ENCODE peak calls at places on chromosomes 6 and 20, in seven cellular contexts. R is K562, B is SK-N-SH, A is HepG2, Q is H1, S is GM12878, J is HCT116. F is an unnamed sample.
A peak's percentile ranks its signal among the peaks of the same experiment; 100 is the strongest.

GRCh38 chr6:37684801-37685200 is 12.9 kb downstream of the MDGA1 start:
- DNase-seq in R (no peak), Q (no peak), S (no peak), B (no peak), J (no peak), A (no peak), F (no peak)

GRCh38 chr6:43172127-43173007 is 1.3 kb downstream of the SRF start:
- DNase-seq in B (peak; percentile 74), Q (no peak), J (no peak), R (peak; percentile 68), S (no peak), A (peak; percentile 29), F (peak; percentile 43)

GRCh38 chr6:140003217-140003616 is 628.8 kb upstream of the CITED2 start:
- DNase-seq in J (no peak), B (no peak), Q (no peak), A (no peak), R (no peak), S (no peak), F (no peak)

GRCh38 chr6:46357591-46357990 is 133.7 kb downstream of the RCAN2 start:
- DNase-seq in S (no peak), R (no peak), J (no peak), A (no peak), B (no peak), Q (no peak), F (no peak)

GRCh38 chr6:116400376-116400775 is 29.6 kb downstream of the DSE start:
- DNase-seq in J (no peak), B (no peak), S (no peak), A (no peak), R (no peak), Q (no peak), F (no peak)

GRCh38 chr6:105835373-105835772 is 250.8 kb upstream of the PRDM1 start:
- DNase-seq in R (peak; percentile 79), Q (peak; percentile 56), B (no peak), S (no peak), J (peak; percentile 21), A (peak; percentile 31), F (no peak)

GRCh38 chr20:44688053-44688625 is 27.0 kb upstream of the CCN5 start:
- DNase-seq in R (no peak), B (no peak), Q (no peak), J (no peak), S (no peak), A (no peak), F (no peak)

GRCh38 chr6:10434235-10434634 is 19.4 kb upstream of the TFAP2A start:
- DNase-seq in S (no peak), A (no peak), Q (no peak), B (no peak), J (no peak), R (no peak), F (no peak)

GRCh38 chr6:17439243-17439993 is 46.0 kb downstream of the CAP2 start:
- DNase-seq in B (no peak), R (no peak), Q (no peak), A (no peak), J (no peak), S (no peak), F (no peak)

GRCh38 chr20:62642666-62643520 is 590 bp downstream of the SLCO4A1 start:
- DNase-seq in B (peak; percentile 64), R (peak; percentile 66), S (no peak), J (no peak), Q (no peak), A (no peak), F (peak; percentile 67)

GRCh38 chr6:42777126-42777822 is 4.6 kb upstream of the BICRAL start:
- DNase-seq in B (no peak), S (peak; percentile 83), J (no peak), Q (no peak), R (no peak), A (peak; percentile 53), F (no peak)

GRCh38 chr20:35901678-35902544 is 52.4 kb downstream of the SCAND1 start:
- DNase-seq in A (peak; percentile 33), R (peak; percentile 85), Q (no peak), J (peak; percentile 23), S (no peak), B (no peak), F (no peak)

GRCh38 chr6:3318226-3318625 is 59.5 kb downstream of the PSMG4 start:
- DNase-seq in Q (no peak), R (no peak), B (no peak), S (no peak), J (no peak), A (no peak), F (no peak)

GRCh38 chr6:24766685-24767462 is 7.9 kb upstream of the GMNN start:
- DNase-seq in A (no peak), S (no peak), R (no peak), B (peak; percentile 36), J (no peak), Q (no peak), F (peak; percentile 46)

GRCh38 chr20:37986873-37987601 is 46.2 kb downstream of the TTI1 start:
- DNase-seq in B (peak; percentile 79), R (no peak), Q (no peak), S (no peak), J (no peak), A (peak; percentile 80), F (no peak)

GRCh38 chr20:37988555-37988954 is 44.7 kb downstream of the TTI1 start:
- DNase-seq in R (no peak), A (no peak), S (no peak), Q (no peak), B (no peak), J (no peak), F (no peak)

GRCh38 chr20:37986063-37986858 is 47.0 kb downstream of the TTI1 start:
- DNase-seq in A (no peak), R (no peak), J (no peak), B (no peak), S (no peak), Q (no peak), F (no peak)

GRCh38 chr20:37989601-37990001 is 43.7 kb downstream of the TTI1 start:
- DNase-seq in B (no peak), R (no peak), S (no peak), A (no peak), J (no peak), Q (no peak), F (no peak)

DNA sequence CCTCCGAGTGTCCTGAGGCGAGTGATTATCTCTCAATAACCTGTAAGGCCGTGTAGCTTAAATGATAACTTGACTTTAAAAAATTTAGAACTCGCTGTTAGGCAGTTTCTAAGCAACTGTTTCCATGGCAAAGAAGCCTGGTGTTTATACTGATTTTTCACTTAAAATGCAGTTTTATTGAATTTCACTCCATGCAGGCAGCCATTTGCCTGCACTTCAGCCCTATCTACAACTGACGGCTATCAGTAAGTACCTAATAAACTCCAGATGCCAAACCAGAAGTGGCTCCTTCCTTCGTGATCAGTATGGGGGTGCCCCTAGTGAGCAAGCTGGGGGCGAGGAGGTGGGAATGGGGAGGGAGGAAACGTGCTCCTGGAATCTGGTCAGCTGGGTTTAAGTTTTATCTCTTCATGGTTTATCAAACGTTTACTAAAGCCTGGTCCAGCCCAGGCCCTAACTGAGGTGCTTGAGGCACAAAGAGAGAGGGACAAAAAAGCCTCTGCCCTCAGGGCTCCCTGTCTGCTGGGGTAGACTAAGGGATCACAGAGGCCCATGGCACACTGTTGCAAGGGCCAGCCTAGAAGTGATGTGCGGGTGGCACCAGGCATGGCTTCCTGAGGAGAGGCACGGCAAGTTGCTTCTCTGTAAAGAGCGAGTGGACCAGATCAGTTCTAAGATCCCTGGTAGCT is 45.5 kb downstream of the TTI1 start:
- DNase-seq in Q (no peak), S (no peak), J (no peak), A (no peak), B (peak; percentile 76), R (peak; percentile 39), F (no peak)
- TF ChIP-seq JUND in Q (no peak), S (no peak), J (no peak), A (no peak), B (no peak), R (no peak), F (no peak)

GRCh38 chr6:167056370-167056769 is 57.2 kb downstream of the CEP43 start:
- DNase-seq in B (no peak), R (no peak), S (peak; percentile 76), J (no peak), Q (no peak), A (no peak), F (no peak)

GRCh38 chr6:167054987-167055386 is 55.8 kb downstream of the CEP43 start:
- DNase-seq in Q (no peak), A (no peak), S (no peak), R (no peak), B (no peak), J (no peak), F (no peak)

DNA sequence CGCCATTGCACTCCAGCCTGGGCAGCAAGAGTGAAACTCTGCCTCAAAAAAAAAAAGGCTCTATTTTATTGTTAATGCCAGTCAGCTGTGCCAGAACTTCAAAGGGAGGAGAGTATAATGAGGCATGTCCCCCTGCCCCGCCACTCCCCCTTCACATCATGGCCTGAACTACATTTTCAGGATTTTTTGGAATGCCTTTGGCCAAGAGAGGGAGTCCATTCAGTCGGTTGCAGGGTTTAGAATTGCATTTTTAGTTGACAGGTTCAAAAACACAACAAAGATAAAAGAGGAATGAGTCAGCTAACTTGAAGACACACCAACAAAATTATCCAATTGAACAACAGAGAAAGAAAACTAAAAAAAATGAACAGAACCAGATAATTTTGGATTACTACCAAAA is 59.1 kb downstream of the CEP43 start:
- DNase-seq in Q (no peak), S (no peak), B (no peak), R (no peak), J (no peak), A (no peak), F (no peak)
- TF ChIP-seq JUND in Q (no peak), S (no peak), B (no peak), R (no peak), J (no peak), A (no peak), F (no peak)

GRCh38 chr6:143408787-143409162 is 41.7 kb downstream of the ADAT2 start:
- DNase-seq in S (no peak), R (no peak), B (no peak), J (no peak), Q (no peak), A (peak; percentile 24), F (no peak)

GRCh38 chr6:143419526-143419925 is 31.0 kb downstream of the ADAT2 start:
- DNase-seq in R (no peak), Q (no peak), J (no peak), S (no peak), B (no peak), A (no peak), F (no peak)

GRCh38 chr6:143410859-143411270 is 39.6 kb downstream of the ADAT2 start:
- DNase-seq in B (no peak), A (peak; percentile 95), J (no peak), R (no peak), S (no peak), Q (no peak), F (peak; percentile 27)

GRCh38 chr6:143414769-143415168 is 35.7 kb downstream of the ADAT2 start:
- DNase-seq in B (no peak), R (no peak), Q (no peak), S (no peak), A (no peak), J (no peak), F (no peak)
- TF ChIP-seq JUND in B (no peak), R (no peak), Q (no peak), S (no peak), A (no peak), J (no peak), F (no peak)

DNA sequence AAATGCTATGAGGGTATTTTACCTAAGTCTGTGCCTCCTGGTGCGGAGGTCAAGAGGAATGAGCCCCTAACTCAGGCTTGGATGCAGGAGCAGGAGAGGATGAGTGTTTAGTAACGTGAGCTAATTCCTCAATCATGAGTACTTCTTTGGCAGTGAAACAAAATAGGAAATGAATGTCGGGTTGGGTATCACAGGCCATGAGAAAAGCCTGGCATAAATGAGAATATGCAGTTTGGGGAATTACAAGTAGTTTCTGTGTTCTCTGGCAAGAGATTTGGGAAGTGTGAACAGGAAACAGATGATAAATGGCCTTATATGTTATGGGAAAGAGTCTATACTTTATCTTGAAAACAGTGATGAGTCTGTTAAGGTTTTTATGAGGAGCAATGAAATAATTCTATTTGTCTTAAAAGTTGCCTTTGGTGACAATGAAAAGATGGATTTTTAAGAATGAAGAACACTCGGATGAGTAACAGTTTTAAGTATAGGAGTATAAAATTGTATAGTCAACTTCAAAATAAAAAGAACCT is 59.0 kb upstream of the RNF146 start:
- DNase-seq in A (no peak), J (no peak), Q (no peak), B (no peak), S (no peak), R (no peak), F (no peak)
- TF ChIP-seq JUND in A (no peak), J (no peak), Q (no peak), B (no peak), S (no peak), R (no peak), F (no peak)

F was measured in T47D.